ENCODE peak calls at places on chromosomes 3 and 15, in five cellular contexts. R is fibroblast of lung, F is mammary epithelial cell, B is epithelial cell of esophagus, O is GM12865. A is an unnamed sample.

GRCh38 chr15:35195649-35196048 is 110.6 kb upstream of the NANOGP8 start:
- DNase-seq in R (no peak), F (no peak), B (no peak), O (no peak), A (peak)

GRCh38 chr15:101540480-101541239 is 51.2 kb upstream of the PCSK6 start:
- DNase-seq in R (no peak), F (no peak), B (no peak), O (no peak), A (no peak)

GRCh38 chr3:129553771-129554170 is 10.8 kb downstream of the H1-8 start:
- DNase-seq in R (no peak), F (no peak), B (no peak), O (no peak), A (no peak)

GRCh38 chr15:92322566-92323355 is 70.9 kb upstream of the ST8SIA2 start:
- DNase-seq in R (no peak), F (no peak), B (no peak), O (no peak), A (no peak)

GRCh38 chr15:101608182-101608581 is 44.0 kb downstream of the TM2D3 start:
- DNase-seq in R (no peak), F (no peak), B (no peak), O (no peak), A (peak)

GRCh38 chr3:165502707-165503106 is 306.5 kb upstream of the SLITRK3 start:
- DNase-seq in R (no peak), F (no peak), B (no peak), O (peak), A (no peak)

GRCh38 chr3:30810617-30811016 is 83.8 kb downstream of the GADL1 start:
- DNase-seq in R (no peak), F (no peak), B (no peak), O (no peak), A (peak)

GRCh38 chr3:9180764-9181117 is 68.7 kb downstream of the SRGAP3 start:
- DNase-seq in R (no peak), F (no peak), B (no peak), O (peak), A (no peak)

GRCh38 chr15:50543556-50543955 is 2.9 kb downstream of the USP50 start:
- DNase-seq in R (peak), F (no peak), B (no peak), O (no peak), A (no peak)

GRCh38 chr3:97882975-97883598 is 61.3 kb downstream of the CRYBG3 start:
- DNase-seq in R (peak), F (peak), B (peak), O (no peak), A (no peak)

GRCh38 chr3:153069598-153069997 is 92.4 kb upstream of the RAP2B start:
- DNase-seq in R (peak), F (no peak), B (no peak), O (no peak), A (no peak)

GRCh38 chr15:52117549-52117948 is 5.0 kb upstream of the BCL2L10 start:
- DNase-seq in R (no peak), F (no peak), B (no peak), O (no peak), A (no peak)

GRCh38 chr15:63978511-63979226 is 67.6 kb downstream of the DAPK2 start:
- DNase-seq in R (no peak), F (no peak), B (no peak), O (no peak), A (no peak)

GRCh38 chr15:49223536-49224274 is 53.7 kb downstream of the GALK2 start:
- DNase-seq in R (peak), F (no peak), B (no peak), O (no peak), A (no peak)

DNA sequence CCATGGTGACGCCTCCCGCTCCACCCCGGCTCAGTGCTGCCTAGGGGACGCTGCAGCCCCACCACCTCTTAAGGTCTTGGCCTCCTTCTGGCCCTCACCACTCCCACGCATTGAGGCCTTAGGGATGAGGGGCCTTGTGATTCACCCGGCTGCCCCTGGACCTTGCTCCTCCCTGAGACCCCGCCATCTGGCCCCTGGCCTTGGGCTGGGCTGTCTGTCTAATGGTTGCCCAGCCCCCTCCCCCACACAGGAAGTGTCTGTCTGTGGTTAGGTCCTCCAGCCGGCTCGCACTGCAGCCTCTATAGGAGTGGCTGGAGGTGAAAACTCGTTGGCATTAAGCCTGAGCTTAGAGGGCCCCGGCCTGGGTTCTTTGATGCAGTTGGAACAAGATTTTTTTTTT is 21.5 kb upstream of the MTHFS start:
- DNase-seq in R (no peak), F (no peak), B (no peak), O (no peak), A (no peak)
- H3K4me3 ChIP-seq in R (no peak), F (no peak), B (no peak), O (no peak), A (no peak)

GRCh38 chr3:131881777-131882176 is 153.0 kb downstream of the CPNE4 start:
- DNase-seq in R (no peak), F (no peak), B (no peak), O (no peak), A (no peak)

GRCh38 chr3:131883086-131883485 is 151.7 kb downstream of the CPNE4 start:
- DNase-seq in R (no peak), F (peak), B (peak), O (no peak), A (no peak)

GRCh38 chr3:131880948-131881347 is 153.9 kb downstream of the CPNE4 start:
- DNase-seq in R (no peak), F (no peak), B (no peak), O (no peak), A (no peak)

GRCh38 chr3:131883711-131884407 is 151.0 kb downstream of the CPNE4 start:
- DNase-seq in R (no peak), F (no peak), B (no peak), O (no peak), A (no peak)
- H3K4me3 ChIP-seq in R (no peak), F (no peak), B (no peak), O (no peak), A (no peak)

GRCh38 chr15:26882616-26883365 is 15.9 kb downstream of the GABRA5 start:
- DNase-seq in R (no peak), F (no peak), B (no peak), O (no peak), A (no peak)
- H3K4me3 ChIP-seq in R (no peak), F (no peak), B (no peak), O (no peak), A (no peak)

DNA sequence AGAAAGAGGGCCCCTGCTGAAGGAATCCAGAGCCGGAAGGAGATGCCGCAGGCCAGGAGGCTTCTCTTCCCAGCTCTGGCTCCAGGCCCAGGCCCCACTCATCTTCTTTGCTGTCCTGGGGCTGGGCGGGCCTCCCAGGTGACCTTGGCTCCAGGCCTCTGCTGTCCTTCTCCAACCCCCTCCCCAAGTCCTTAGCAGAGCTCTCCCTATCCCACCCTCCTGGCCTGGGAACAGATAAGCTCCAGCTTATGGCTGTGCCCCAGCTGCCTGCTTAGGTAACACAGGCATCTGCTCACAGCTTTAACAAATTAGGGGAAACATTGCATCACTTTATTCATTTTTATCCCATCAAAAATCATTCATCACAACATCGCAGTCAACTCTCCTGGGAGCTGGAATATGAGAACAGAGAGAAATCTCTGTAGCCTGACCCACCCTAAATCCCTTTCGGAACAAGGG is 86.9 kb downstream of the SEMA5B start:
- DNase-seq in R (no peak), F (no peak), B (no peak), O (no peak), A (no peak)
- H3K4me3 ChIP-seq in R (no peak), F (no peak), B (no peak), O (no peak), A (no peak)

DNA sequence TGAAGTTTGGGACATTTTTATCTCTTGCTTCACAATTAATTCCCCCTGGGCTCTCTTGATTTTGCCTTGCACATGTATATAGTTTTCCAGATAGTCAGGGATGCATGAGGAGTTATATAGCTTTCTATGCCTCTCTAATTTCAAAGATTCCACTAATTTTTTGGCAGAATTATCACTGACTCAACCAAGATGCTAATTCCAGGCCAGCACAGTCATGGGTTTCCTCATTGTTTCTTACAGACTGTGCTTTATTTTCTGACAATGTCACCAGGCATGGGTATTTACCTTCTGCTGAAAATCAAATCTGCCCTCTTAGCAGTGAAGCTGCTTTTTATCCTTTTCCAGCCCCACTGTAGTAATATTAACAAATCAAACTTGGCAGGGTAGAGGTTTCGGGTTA is 1520.6 kb upstream of the CADM2 start:
- DNase-seq in R (peak), F (no peak), B (no peak), O (no peak), A (no peak)
- H3K4me3 ChIP-seq in R (no peak), F (no peak), B (no peak), O (no peak), A (no peak)

A was measured in H7.